ENCODE peak calls at places on chromosome 15, in eight cellular contexts. B is neuronal stem cell, N is retinal pigment epithelial cell, J is heart right ventricle, Q is ascending aorta, W is AG09309, E is kidney, V is heart left ventricle. U is an unnamed sample.

GRCh38 chr15:49085696-49086459 is 39.6 kb upstream of the SECISBP2L start:
- DNase-seq in B (no peak), N (no peak), J (no peak), Q (no peak), W (no peak), E (no peak), V (no peak), U (no peak)

GRCh38 chr15:62119224-62119925 is 45.7 kb downstream of the C2CD4B start:
- DNase-seq in B (no peak), N (peak; percentile 94), J (no peak), Q (no peak), W (peak; percentile 95), E (no peak), V (no peak), U (peak; percentile 87)

GRCh38 chr15:50241684-50242450 is 23.7 kb downstream of the HDC start:
- DNase-seq in B (no peak), N (no peak), J (no peak), Q (no peak), W (no peak), E (no peak), V (no peak), U (no peak)

GRCh38 chr15:100861511-100861991 is 18.1 kb upstream of the ALDH1A3 start:
- DNase-seq in B (no peak), N (no peak), J (peak; percentile 53), Q (no peak), W (no peak), E (no peak), V (peak; percentile 26), U (no peak)

GRCh38 chr15:75130597-75131268 is 70.9 kb upstream of the C15orf39 start:
- DNase-seq in B (no peak), N (no peak), J (no peak), Q (no peak), W (no peak), E (no peak), V (no peak), U (no peak)

GRCh38 chr15:38076806-38077205 is 142.4 kb downstream of the TMCO5A start:
- DNase-seq in B (no peak), N (no peak), J (no peak), Q (no peak), W (no peak), E (peak; percentile 51), V (peak; percentile 15), U (no peak)

GRCh38 chr15:45105586-45105985 is 8.4 kb downstream of the DUOX2 start:
- DNase-seq in B (no peak), N (no peak), J (no peak), Q (peak; percentile 22), W (no peak), E (no peak), V (no peak), U (no peak)

GRCh38 chr15:55356985-55357585 is 38.1 kb downstream of the PIGB start:
- DNase-seq in B (no peak), N (no peak), J (no peak), Q (no peak), W (no peak), E (no peak), V (no peak), U (no peak)

GRCh38 chr15:98751767-98752166 is 103.4 kb downstream of the IGF1R start:
- DNase-seq in B (no peak), N (no peak), J (no peak), Q (no peak), W (no peak), E (no peak), V (no peak), U (no peak)

GRCh38 chr15:59303641-59304433 is 68.8 kb downstream of the MYO1E start:
- DNase-seq in B (no peak), N (no peak), J (no peak), Q (peak; percentile 62), W (no peak), E (no peak), V (no peak), U (no peak)

GRCh38 chr15:83106994-83107840 is at the start of gene TM6SF1:
- DNase-seq in B (no peak), N (no peak), J (peak; percentile 41), Q (no peak), W (no peak), E (peak; percentile 78), V (peak; percentile 29), U (no peak)

GRCh38 chr15:100438570-100438969 is 90.2 kb downstream of the CERS3 start:
- DNase-seq in B (no peak), N (no peak), J (peak; percentile 75), Q (no peak), W (no peak), E (no peak), V (peak; percentile 63), U (no peak)

GRCh38 chr15:74172751-74173544 is 562 bp upstream of the ISLR start:
- DNase-seq in B (no peak), N (no peak), J (peak; percentile 82), Q (peak; percentile 81), W (no peak), E (peak; percentile 92), V (peak; percentile 84), U (no peak)

GRCh38 chr15:65196637-65197336 is 11.6 kb upstream of the CLPX start:
- DNase-seq in B (no peak), N (no peak), J (no peak), Q (no peak), W (no peak), E (no peak), V (no peak), U (no peak)

GRCh38 chr15:57550640-57551039 is 41.1 kb upstream of the MYZAP start:
- DNase-seq in B (no peak), N (no peak), J (peak; percentile 58), Q (no peak), W (no peak), E (peak; percentile 91), V (peak; percentile 86), U (no peak)

GRCh38 chr15:36579792-36580431 is 486 bp downstream of the CDIN1 start:
- DNase-seq in B (no peak), N (no peak), J (no peak), Q (no peak), W (no peak), E (no peak), V (no peak), U (no peak)

GRCh38 chr15:31439328-31439727 is 112.7 kb downstream of the KLF13 start:
- DNase-seq in B (no peak), N (no peak), J (no peak), Q (no peak), W (no peak), E (no peak), V (no peak), U (no peak)

GRCh38 chr15:79357566-79357965 is 46.7 kb downstream of the TMED3 start:
- DNase-seq in B (no peak), N (no peak), J (no peak), Q (no peak), W (no peak), E (no peak), V (no peak), U (no peak)

GRCh38 chr15:59194639-59195325 is 11.9 kb upstream of the LDHAL6B start:
- DNase-seq in B (no peak), N (no peak), J (no peak), Q (no peak), W (no peak), E (no peak), V (no peak), U (no peak)

GRCh38 chr15:70210538-70210937 is 112.8 kb upstream of the TLE3 start:
- DNase-seq in B (no peak), N (no peak), J (no peak), Q (no peak), W (no peak), E (no peak), V (no peak), U (no peak)

GRCh38 chr15:36256258-36256825 is 323.1 kb upstream of the CDIN1 start:
- DNase-seq in B (peak; percentile 49), N (no peak), J (no peak), Q (no peak), W (no peak), E (no peak), V (no peak), U (no peak)

GRCh38 chr15:61155741-61156700 is 73.1 kb downstream of the RORA start:
- DNase-seq in B (no peak), N (no peak), J (peak; percentile 25), Q (no peak), W (no peak), E (no peak), V (peak; percentile 58), U (no peak)

GRCh38 chr15:37058316-37058985 is 41.9 kb downstream of the MEIS2 start:
- DNase-seq in B (peak; percentile 54), N (peak; percentile 54), J (no peak), Q (no peak), W (no peak), E (no peak), V (no peak), U (no peak)

GRCh38 chr15:78047631-78048409 is 29.7 kb downstream of the TBC1D2B start:
- DNase-seq in B (no peak), N (no peak), J (no peak), Q (no peak), W (no peak), E (no peak), V (peak; percentile 53), U (no peak)
- H3K4me3 ChIP-seq in B (no peak overlapping the region), N (no peak overlapping the region), J (no peak overlapping the region), Q (no peak overlapping the region), W (no peak overlapping the region), E (no peak overlapping the region), V (no peak overlapping the region), U (no peak overlapping the region)

GRCh38 chr15:69167218-69167842 is 6.9 kb downstream of the GLCE start:
- DNase-seq in B (no peak), N (no peak), J (no peak), Q (no peak), W (no peak), E (no peak), V (no peak), U (no peak)
- H3K4me3 ChIP-seq in B (no peak overlapping the region), N (no peak overlapping the region), J (no peak overlapping the region), Q (no peak overlapping the region), W (no peak overlapping the region), E (no peak overlapping the region), V (no peak overlapping the region), U (no peak overlapping the region)

DNA sequence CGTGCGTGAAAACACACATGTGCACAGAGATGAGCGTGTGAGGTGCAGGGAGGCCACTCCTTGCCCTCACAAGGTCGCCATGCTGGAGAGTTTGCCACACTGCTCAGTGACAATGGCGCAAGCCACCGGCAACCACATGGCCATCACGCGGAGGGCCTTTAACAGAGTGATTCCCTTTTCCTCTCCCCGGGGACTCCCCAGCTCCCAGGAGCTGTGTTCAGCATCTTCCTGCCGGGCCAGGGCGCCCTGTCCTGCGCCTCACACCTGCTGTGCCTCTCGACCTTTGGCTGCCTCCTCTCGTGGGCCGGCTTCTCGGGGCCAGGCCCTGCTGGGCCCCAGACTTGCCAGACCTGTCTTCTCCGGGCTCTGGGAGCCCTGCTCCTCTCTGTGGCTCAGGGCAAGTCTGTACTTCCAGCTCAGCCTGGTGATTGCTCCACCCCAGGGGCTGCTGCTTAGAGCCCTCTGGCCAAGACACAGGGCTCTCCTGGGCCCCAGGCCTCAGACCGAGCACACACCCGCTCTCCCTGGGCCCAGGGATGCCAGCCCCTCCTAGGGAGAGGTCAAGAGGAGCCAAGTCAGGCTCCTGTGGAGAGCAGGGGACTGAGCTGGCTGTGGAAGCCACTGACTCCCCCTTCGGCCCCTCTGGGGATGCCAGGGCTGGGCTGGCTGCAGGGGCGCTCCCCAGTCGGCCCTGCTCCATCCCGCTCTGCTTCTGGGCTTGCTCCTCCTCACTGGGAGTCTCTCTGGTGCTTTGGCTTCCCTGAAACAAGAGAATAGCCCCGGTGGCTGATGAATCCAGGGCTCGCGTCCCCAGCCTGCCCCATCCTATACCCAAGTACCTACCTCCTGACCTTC is 5.6 kb downstream of the CCDC9B start:
- DNase-seq in B (no peak), N (no peak), J (no peak), Q (no peak), W (no peak), E (peak; percentile 68), V (no peak), U (no peak)
- H3K4me3 ChIP-seq in B (no peak overlapping the region), N (no peak overlapping the region), J (no peak overlapping the region), Q (no peak overlapping the region), W (no peak overlapping the region), E (no peak overlapping the region), V (no peak overlapping the region), U (no peak overlapping the region)

GRCh38 chr15:89781891-89782618 is 5.9 kb downstream of the MESP2 start:
- DNase-seq in B (no peak), N (no peak), J (no peak), Q (peak; percentile 62), W (peak; percentile 52), E (peak; percentile 22), V (no peak), U (no peak)
- H3K4me3 ChIP-seq in B (no peak overlapping the region), N (no peak overlapping the region), J (no peak overlapping the region), Q (no peak overlapping the region), W (no peak overlapping the region), E (no peak overlapping the region), V (no peak overlapping the region), U (no peak overlapping the region)